ENCODE peak calls at places on chromosomes 3 and 15, in ten cellular contexts. K is iris pigment epithelial cell; W is EH; P is stimulated activated CD4-positive, alpha-beta T cell treated with anti-CD3 and anti-CD28 coated beads, Interleukin-1b, Interleukin-23, amount 100 ng/mL, for 24 hours; E is H7; X is non-pigmented ciliary epithelial cell; U is mucosa of descending colon; T is retina; I is GM23248; G is H9. B is an unnamed sample.

GRCh38 chr15:60740787-60741354 is 261.9 kb upstream of the ICE2 start:
- DNase-seq in U (no peak), I (peak), T (no peak), K (peak), P (no peak), E (no peak), W (peak), X (no peak), G (no peak), B (no peak)

GRCh38 chr3:153977148-153977547 is 144.0 kb upstream of the ARHGEF26 start:
- DNase-seq in E (no peak), I (peak), X (no peak), K (peak), W (no peak), U (no peak), G (no peak), T (no peak), P (no peak), B (no peak)

GRCh38 chr3:171028025-171028778 is 1.7 kb upstream of the SLC2A2 start:
- DNase-seq in K (peak), I (peak), G (peak), U (peak), E (peak), W (peak), P (no peak), T (peak), X (peak), B (no peak)

GRCh38 chr3:138916824-138917223 is 30.1 kb downstream of the FOXL2 start:
- DNase-seq in P (no peak), K (no peak), E (no peak), T (no peak), W (no peak), U (peak), I (no peak), G (no peak), X (no peak), B (no peak)

GRCh38 chr15:25179673-25180511 is 225.1 kb downstream of the SNRPN start:
- DNase-seq in T (no peak), W (no peak), P (no peak), G (peak), X (no peak), E (peak), I (no peak), U (peak), K (no peak), B (no peak)

GRCh38 chr15:78716651-78717050 is 75.6 kb upstream of the CHRNB4 start:
- DNase-seq in P (no peak), K (peak), G (no peak), X (no peak), E (no peak), W (no peak), T (no peak), I (peak), U (no peak), B (no peak)

GRCh38 chr3:186691676-186692075 is 25.5 kb upstream of the KNG1 start:
- DNase-seq in E (no peak), G (no peak), X (no peak), W (no peak), T (no peak), U (no peak), P (no peak), I (no peak), K (no peak), B (no peak)

GRCh38 chr3:78322780-78323179 is 1282.9 kb downstream of the ROBO2 start:
- DNase-seq in E (peak), G (no peak), T (no peak), U (no peak), P (no peak), I (no peak), K (no peak), X (no peak), W (no peak), B (no peak)

GRCh38 chr15:70669006-70669602 is 94.3 kb downstream of the UACA start:
- DNase-seq in K (no peak), X (no peak), I (no peak), E (no peak), P (no peak), G (no peak), T (no peak), U (no peak), W (peak), B (no peak)

GRCh38 chr3:126926684-126927404 is 56.1 kb upstream of the PLXNA1 start:
- DNase-seq in G (no peak), U (no peak), X (peak), P (no peak), T (no peak), K (peak), I (peak), W (peak), E (no peak), B (no peak)

GRCh38 chr3:124140751-124141150 is 148.8 kb upstream of the ROPN1 start:
- DNase-seq in T (no peak), I (no peak), K (no peak), X (no peak), G (no peak), W (peak), P (no peak), U (no peak), E (no peak), B (no peak)

GRCh38 chr3:127964053-127964452 is 49.0 kb downstream of the KBTBD12 start:
- DNase-seq in T (no peak), K (peak), W (peak), G (no peak), X (no peak), I (no peak), E (no peak), U (no peak), P (no peak), B (no peak)

GRCh38 chr15:77398927-77399326 is 21.0 kb downstream of the PEAK1 start:
- DNase-seq in I (no peak), T (no peak), X (no peak), W (no peak), K (no peak), G (no peak), U (no peak), P (no peak), E (no peak), B (no peak)

GRCh38 chr3:168884353-168884903 is 779.1 kb downstream of the MECOM start:
- DNase-seq in X (peak), I (peak), K (peak), W (peak), E (no peak), P (no peak), T (no peak), U (no peak), G (no peak), B (no peak)

GRCh38 chr3:194521514-194522260 is 34.9 kb upstream of the ATP13A3 start:
- DNase-seq in T (no peak), P (no peak), U (no peak), X (peak), W (peak), I (peak), G (no peak), K (peak), E (no peak), B (no peak)

GRCh38 chr3:15766406-15766805 is 31.4 kb downstream of the ANKRD28 start:
- DNase-seq in K (no peak), U (no peak), T (no peak), E (no peak), W (no peak), X (no peak), P (no peak), G (no peak), I (no peak), B (no peak)

B was measured in HEK293T.